ENCODE peak calls at places on chromosomes 1 and 21, in eight cellular contexts. M is CD8-positive, alpha-beta T cell; A is mesenchymal stem cell; C is ovary; U is tibial nerve; R is neuronal stem cell; X is tibial artery; E is left ventricle myocardium inferior. F is an unnamed sample. For H3K36me3, the result is how much of the 10 kb centered on the place peaks cover.

GRCh38 chr1:82564338-82564737 is 763.6 kb downstream of the ADGRL2 start:
- DNase-seq in E (no peak), U (no peak), M (no peak), X (no peak), A (no peak), R (no peak), C (no peak), F (no peak)

GRCh38 chr1:178552856-178553255 is 39.9 kb downstream of the TEX35 start:
- DNase-seq in U (no peak), A (no peak), R (no peak), E (no peak), X (peak), C (no peak), M (no peak), F (no peak)

GRCh38 chr1:83554174-83554573 is 444.8 kb downstream of the TTLL7 start:
- DNase-seq in E (peak), A (peak), M (no peak), C (no peak), U (no peak), X (no peak), R (no peak), F (no peak)

GRCh38 chr1:162587347-162587746 is 25.8 kb downstream of the UAP1 start:
- DNase-seq in X (no peak), M (no peak), C (no peak), E (no peak), R (no peak), A (no peak), U (no peak), F (no peak)

GRCh38 chr1:203985676-203986075 is 87.2 kb upstream of the SOX13 start:
- DNase-seq in U (no peak), C (no peak), A (no peak), R (no peak), M (no peak), E (no peak), X (no peak), F (no peak)

GRCh38 chr1:53328009-53328489 is at the start of gene LRP8:
- DNase-seq in E (peak), R (peak), C (peak), A (peak), M (peak), X (peak), U (peak), F (peak)

GRCh38 chr1:18440385-18441226 is 40.1 kb upstream of the KLHDC7A start:
- DNase-seq in X (no peak), U (no peak), A (no peak), R (no peak), M (no peak), C (no peak), E (no peak), F (no peak)

GRCh38 chr1:183304466-183305122 is 113.6 kb downstream of the NMNAT2 start:
- DNase-seq in X (no peak), U (no peak), C (no peak), R (no peak), E (no peak), M (no peak), A (no peak), F (no peak)

GRCh38 chr1:248926401-248927182 is 20.6 kb downstream of the PGBD2 start:
- DNase-seq in R (no peak), E (no peak), A (peak), U (no peak), M (no peak), X (no peak), C (no peak), F (no peak)

GRCh38 chr1:97050501-97050900 is 328.9 kb downstream of the PTBP2 start:
- DNase-seq in A (peak), U (no peak), C (no peak), X (no peak), R (no peak), E (no peak), M (no peak), F (peak)

DNA sequence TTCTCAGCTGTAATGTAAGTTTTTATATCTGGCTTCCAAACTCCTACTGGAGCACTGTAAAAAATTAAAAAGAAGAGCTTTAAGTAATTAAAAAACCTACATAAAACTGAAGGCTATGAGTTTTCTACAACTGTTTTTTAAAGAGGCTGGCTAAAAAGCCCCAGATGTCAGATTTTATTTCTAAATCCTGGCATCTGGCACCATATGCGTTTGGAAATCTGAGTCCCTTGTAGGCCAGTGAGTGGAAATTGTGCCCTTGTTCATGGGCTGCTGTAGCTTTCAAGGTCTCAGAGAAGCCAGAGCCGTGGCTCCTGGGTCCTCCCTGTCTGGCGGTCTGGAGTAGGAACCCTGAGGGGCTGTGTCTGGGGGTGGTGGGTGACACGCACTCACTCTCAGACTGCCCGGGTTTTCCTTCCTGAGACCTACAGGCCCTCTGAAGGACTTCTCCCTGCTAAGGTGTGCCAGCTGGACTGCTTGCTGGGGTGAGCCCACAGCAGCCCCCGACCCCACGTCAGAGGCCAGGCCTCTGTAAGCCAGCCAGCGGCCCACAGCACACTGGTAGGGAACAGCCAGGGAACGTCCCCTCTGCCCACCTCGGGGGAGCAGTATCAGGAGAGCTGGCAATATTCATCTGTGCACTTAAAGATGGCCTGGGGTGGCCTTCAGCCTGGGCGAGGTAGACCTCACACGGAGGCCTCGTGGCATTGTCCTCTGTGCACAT is 151.4 kb downstream of the PEX14 start:
- DNase-seq in E (no peak), A (no peak), C (no peak), X (peak), R (no peak), U (no peak), M (no peak), F (no peak)
- H3K4me3 ChIP-seq in E (no peak), A (no peak), C (no peak), X (no peak), R (no peak), U (no peak), M (no peak), F (no peak)

DNA sequence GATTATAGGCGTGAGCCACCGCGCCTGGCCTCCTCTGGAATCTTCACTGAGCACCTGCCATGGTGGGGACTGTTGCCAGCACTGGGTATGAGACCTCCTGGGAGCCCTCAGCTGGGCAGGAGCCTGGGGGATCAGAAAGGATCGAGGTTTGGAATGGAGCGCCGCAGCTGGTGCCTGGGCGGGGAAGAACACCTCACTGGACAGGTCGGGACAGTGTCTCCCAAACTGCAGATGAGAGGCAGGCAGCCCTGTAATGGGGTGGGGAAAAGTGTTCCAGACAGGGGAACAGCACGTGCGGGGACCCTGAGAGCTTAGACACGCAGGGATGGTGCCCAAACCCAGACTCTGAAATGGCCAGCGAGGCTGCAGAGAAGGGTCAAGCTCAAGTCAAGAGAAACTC is 150.9 kb upstream of the C1orf174 start:
- DNase-seq in E (no peak), C (no peak), U (no peak), X (no peak), R (no peak), M (no peak), A (no peak), F (no peak)
- H3K27ac ChIP-seq in E (no peak), C (no peak), U (no peak), X (no peak), R (no peak), M (no peak), A (no peak), F (no peak)

DNA sequence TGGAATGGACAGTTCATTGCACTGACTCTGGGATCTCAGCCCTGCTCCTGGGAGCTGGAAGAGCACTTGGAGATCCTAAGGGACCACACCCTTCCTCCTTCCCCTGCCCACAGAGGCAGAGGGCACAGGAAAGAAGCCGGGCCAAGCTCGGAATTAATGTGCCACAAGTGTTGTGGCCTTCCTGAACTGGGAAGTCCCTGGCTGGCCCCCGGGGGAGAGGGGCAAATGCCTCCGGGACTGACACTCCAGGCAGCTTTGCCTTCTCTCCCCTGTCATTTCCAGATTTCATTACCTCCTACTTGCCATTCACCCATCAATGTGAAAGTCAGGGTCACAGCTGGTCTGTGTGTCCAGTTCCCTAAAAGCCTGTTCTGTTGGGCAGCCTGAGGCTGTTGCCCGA is 21.6 kb downstream of the SESN2 start:
- DNase-seq in E (no peak), M (no peak), R (no peak), U (no peak), A (no peak), C (no peak), X (no peak), F (no peak)
- H3K36me3 ChIP-seq in E (half or more), M (under half), R (half or more), U (half or more), A (half or more), C (under half), X (half or more), F (under half)

GRCh38 chr1:38941527-38942019 is at the start of gene RHBDL2:
- DNase-seq in M (no peak), A (no peak), C (no peak), U (peak), E (peak), X (peak), R (no peak), F (no peak)
- H3K4me3 ChIP-seq in M (no peak), A (no peak), C (peak), U (peak), E (peak), X (peak), R (no peak), F (no peak)

GRCh38 chr1:56424744-56425493 is 154.4 kb downstream of the PLPP3 start:
- DNase-seq in A (peak), E (peak), X (peak), M (no peak), R (no peak), U (no peak), C (no peak), F (peak)
- H3K27ac ChIP-seq in A (no peak), E (peak), X (no peak), M (no peak), R (peak), U (peak), C (no peak), F (no peak)

GRCh38 chr1:9558946-9559545 is 19.8 kb downstream of the SLC25A33 start:
- DNase-seq in M (no peak), R (no peak), X (no peak), C (no peak), A (no peak), E (no peak), U (no peak), F (no peak)

GRCh38 chr1:9558271-9558945 is 19.1 kb downstream of the SLC25A33 start:
- DNase-seq in A (no peak), E (no peak), C (no peak), M (no peak), R (no peak), X (no peak), U (no peak), F (no peak)

GRCh38 chr1:9559673-9560072 is 20.4 kb downstream of the SLC25A33 start:
- DNase-seq in U (no peak), C (no peak), X (no peak), A (no peak), M (peak), R (no peak), E (no peak), F (no peak)

GRCh38 chr1:9557624-9558023 is 18.4 kb downstream of the SLC25A33 start:
- DNase-seq in A (no peak), U (no peak), M (no peak), E (no peak), X (no peak), C (no peak), R (no peak), F (no peak)

DNA sequence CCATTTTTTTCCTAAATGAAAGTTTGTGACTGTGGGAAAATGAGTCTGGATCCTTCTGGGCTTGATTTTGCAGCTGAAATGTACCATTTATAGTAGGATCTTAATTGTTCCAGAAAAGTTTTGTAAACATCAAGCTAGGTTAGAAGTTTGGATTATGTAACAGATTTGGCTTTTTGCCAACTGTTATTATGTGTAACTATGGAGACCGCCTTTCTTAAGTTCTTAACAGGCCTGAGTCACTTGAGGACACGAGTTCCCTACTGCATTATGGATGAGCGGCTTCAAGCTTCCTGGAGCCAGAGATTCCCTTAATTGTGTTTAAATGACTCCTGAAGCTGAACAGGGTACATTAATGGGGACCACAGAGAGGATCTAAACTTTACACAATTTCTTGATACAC is 22.2 kb downstream of the SLC25A33 start:
- DNase-seq in C (no peak), U (no peak), R (no peak), X (no peak), E (no peak), M (no peak), A (peak), F (peak)
- H3K36me3 ChIP-seq in C (under half), U (under half), R (half or more), X (under half), E (under half), M (under half), A (under half), F (under half)

GRCh38 chr1:231690072-231690471 is 63.5 kb downstream of the DISC1 start:
- DNase-seq in A (no peak), R (no peak), E (no peak), M (no peak), U (no peak), C (no peak), X (no peak), F (no peak)
- H3K4me3 ChIP-seq in A (no peak), R (no peak), E (no peak), M (no peak), U (no peak), C (no peak), X (no peak), F (no peak)

GRCh38 chr1:218658899-218659298 is 313.8 kb downstream of the TGFB2 start:
- DNase-seq in U (no peak), A (peak), X (no peak), E (no peak), M (no peak), C (no peak), R (no peak), F (peak)

GRCh38 chr1:218660678-218661053 is 315.5 kb downstream of the TGFB2 start:
- DNase-seq in A (peak), R (no peak), C (no peak), M (no peak), E (no peak), X (no peak), U (no peak), F (no peak)

GRCh38 chr1:218659911-218660677 is 315.0 kb downstream of the TGFB2 start:
- DNase-seq in C (no peak), R (no peak), U (no peak), M (no peak), E (no peak), X (no peak), A (peak), F (no peak)

GRCh38 chr1:218656301-218657037 is 311.3 kb downstream of the TGFB2 start:
- DNase-seq in R (no peak), X (no peak), M (no peak), E (no peak), A (no peak), U (no peak), C (no peak), F (no peak)

DNA sequence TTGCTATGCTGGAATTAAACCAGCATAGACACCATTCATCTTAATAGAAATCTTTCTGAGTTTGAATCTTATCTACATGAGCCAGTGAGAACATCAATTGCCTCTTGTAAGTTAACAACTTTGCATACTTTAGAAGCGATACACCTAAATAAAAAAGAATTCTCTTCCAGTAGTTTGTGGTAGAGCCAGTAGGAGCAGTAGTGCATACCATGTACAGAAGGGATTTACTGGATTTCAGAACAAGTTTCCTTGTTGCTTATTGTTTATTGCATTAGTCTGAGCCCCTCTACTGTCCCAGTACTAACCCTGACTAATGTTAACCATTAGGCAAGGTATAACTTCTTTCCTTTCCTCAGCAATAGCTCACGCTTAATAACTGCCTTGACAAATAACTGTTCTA is 313.2 kb downstream of the TGFB2 start:
- DNase-seq in C (no peak), R (no peak), E (no peak), A (no peak), M (no peak), U (no peak), X (no peak), F (no peak)
- H3K27ac ChIP-seq in C (no peak), R (no peak), E (no peak), A (peak), M (no peak), U (no peak), X (no peak), F (no peak)

DNA sequence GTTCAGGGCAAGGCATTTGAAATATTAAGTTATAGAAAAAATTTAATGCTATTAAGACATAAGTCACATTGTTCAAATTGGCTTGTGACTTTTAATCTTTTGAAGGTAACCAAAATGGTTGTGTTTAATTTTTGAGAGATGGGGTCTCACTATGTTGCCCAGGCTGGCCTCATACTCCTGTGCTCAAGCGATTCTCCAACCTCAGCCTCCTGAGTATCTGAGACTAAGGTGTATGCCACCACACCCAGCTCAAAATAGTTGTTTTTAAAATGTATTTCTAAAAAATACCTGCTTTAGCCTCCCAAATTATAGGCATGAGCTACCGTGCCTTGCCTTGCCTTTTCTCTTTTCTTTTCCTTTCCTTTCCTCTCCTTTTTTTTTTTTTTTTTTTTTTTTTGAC is 26.0 kb upstream of the CHAF1B start:
- DNase-seq in X (no peak), A (no peak), E (no peak), U (no peak), M (no peak), C (no peak), R (no peak), F (no peak)
- H3K36me3 ChIP-seq in X (half or more), A (half or more), E (half or more), U (half or more), M (under half), C (under half), R (half or more), F (half or more)

GRCh38 chr1:50416150-50416527 is 7.1 kb downstream of the DMRTA2 start:
- DNase-seq in C (no peak), X (no peak), M (no peak), E (no peak), U (no peak), A (no peak), R (no peak), F (no peak)

GRCh38 chr1:50416553-50417453 is 6.4 kb downstream of the DMRTA2 start:
- DNase-seq in M (no peak), A (no peak), C (no peak), U (no peak), R (no peak), E (no peak), X (no peak), F (no peak)

GRCh38 chr1:50412813-50413476 is 10.3 kb downstream of the DMRTA2 start:
- DNase-seq in U (no peak), X (no peak), M (no peak), E (no peak), C (no peak), A (no peak), R (no peak), F (no peak)

GRCh38 chr1:50415235-50416149 is 7.8 kb downstream of the DMRTA2 start:
- DNase-seq in E (no peak), X (no peak), C (no peak), A (no peak), R (no peak), U (no peak), M (no peak), F (no peak)

GRCh38 chr1:50414853-50415234 is 8.4 kb downstream of the DMRTA2 start:
- DNase-seq in R (no peak), E (no peak), A (no peak), M (no peak), U (no peak), X (no peak), C (no peak), F (no peak)
- H3K4me3 ChIP-seq in R (no peak), E (no peak), A (no peak), M (no peak), U (no peak), X (no peak), C (no peak), F (no peak)

F was measured in SJCRH30.